ENCODE peak calls at places on chromosomes 1 and 21, in six cellular contexts. K is GM12892, M is HepG2, V is K562, Z is H1, W is GM12878. S is an unnamed sample.

GRCh38 chr1:162151900-162152829 is 82.7 kb downstream of the NOS1AP start:
- DNase-seq in K (no peak), M (peak), V (no peak), Z (no peak), W (no peak), S (no peak)

GRCh38 chr1:188022661-188023060 is 1193.9 kb downstream of the PLA2G4A start:
- DNase-seq in K (no peak), M (no peak), V (no peak), Z (no peak), W (no peak), S (no peak)

GRCh38 chr21:42085246-42086077 is 14.3 kb downstream of the UMODL1 start:
- DNase-seq in K (no peak), M (no peak), V (no peak), Z (no peak), W (no peak), S (no peak)

GRCh38 chr1:46039571-46040052 is 92.8 kb downstream of the PIK3R3 start:
- DNase-seq in K (no peak), M (no peak), V (peak), Z (no peak), W (no peak), S (no peak)

GRCh38 chr1:51819810-51820209 is 58.7 kb downstream of the NRDC start:
- DNase-seq in K (no peak), M (no peak), V (no peak), Z (no peak), W (no peak), S (no peak)

GRCh38 chr1:222369148-222369547 is 178.8 kb downstream of the HHIPL2 start:
- DNase-seq in K (no peak), M (no peak), V (no peak), Z (no peak), W (no peak), S (no peak)

GRCh38 chr1:98203461-98203860 is 282.6 kb upstream of the DPYD start:
- DNase-seq in K (no peak), M (no peak), V (no peak), Z (no peak), W (no peak), S (no peak)

GRCh38 chr1:231557898-231558710 is 29.6 kb downstream of the TSNAX start:
- DNase-seq in K (no peak), M (no peak), V (no peak), Z (no peak), W (no peak), S (no peak)

GRCh38 chr1:211698161-211699026 is 23.0 kb upstream of the NEK2 start:
- DNase-seq in K (peak), M (peak), V (peak), Z (peak), W (peak), S (peak)

GRCh38 chr21:34640858-34641257 is 25.9 kb upstream of the RCAN1 start:
- DNase-seq in K (no peak), M (no peak), V (peak), Z (peak), W (no peak), S (no peak)

GRCh38 chr1:197725044-197725443 is 50.2 kb downstream of the DENND1B start:
- DNase-seq in K (no peak), M (peak), V (peak), Z (no peak), W (no peak), S (no peak)

GRCh38 chr1:204442376-204443259 is 31.0 kb upstream of the PPP1R15B start:
- DNase-seq in K (no peak), M (no peak), V (no peak), Z (no peak), W (no peak), S (no peak)

GRCh38 chr1:156951371-156951770 is 30.9 kb downstream of the LRRC71 start:
- DNase-seq in K (no peak), M (no peak), V (no peak), Z (no peak), W (no peak), S (no peak)

GRCh38 chr1:44919387-44919786 is 67.0 kb downstream of the EIF2B3 start:
- DNase-seq in K (no peak), M (no peak), V (no peak), Z (no peak), W (no peak), S (no peak)

GRCh38 chr1:234649432-234650081 is 39.6 kb upstream of the IRF2BP2 start:
- DNase-seq in K (no peak), M (no peak), V (no peak), Z (no peak), W (no peak), S (no peak)

GRCh38 chr1:40064797-40065492 is 24.4 kb downstream of the CAP1 start:
- DNase-seq in K (no peak), M (no peak), V (no peak), Z (no peak), W (peak), S (peak)

DNA sequence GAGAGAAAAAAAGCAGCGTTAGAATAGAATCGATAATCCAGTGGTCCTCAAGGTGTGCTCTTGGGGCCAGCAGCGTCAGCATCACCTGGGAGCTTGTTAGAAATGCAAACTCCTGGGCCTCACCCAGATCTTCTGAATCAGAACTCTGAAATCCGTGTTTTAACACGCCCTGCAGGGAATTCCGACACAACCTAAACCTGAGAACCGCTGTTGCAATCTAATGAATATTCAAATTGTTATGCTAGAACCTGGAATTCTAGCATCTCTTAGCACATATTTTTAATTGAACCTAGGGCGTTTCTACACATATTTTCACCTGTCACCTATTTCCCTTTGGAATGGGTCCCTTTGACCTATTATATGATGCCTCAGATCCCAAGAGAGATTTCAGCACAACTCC is 175.7 kb downstream of the PSMG1 start:
- DNase-seq in K (no peak), M (no peak), V (no peak), Z (no peak), W (no peak), S (no peak)
- TF ChIP-seq POLR2A in K (no peak), M (no peak), V (no peak), Z (no peak), W (no peak), S (no peak)

GRCh38 chr1:93694833-93695232 is 13.2 kb upstream of the BCAR3 start:
- DNase-seq in K (no peak), M (no peak), V (no peak), Z (no peak), W (no peak), S (no peak)

GRCh38 chr1:93692001-93692400 is 10.4 kb upstream of the BCAR3 start:
- DNase-seq in K (no peak), M (no peak), V (no peak), Z (no peak), W (no peak), S (no peak)

GRCh38 chr1:93694039-93694438 is 12.4 kb upstream of the BCAR3 start:
- DNase-seq in K (no peak), M (no peak), V (no peak), Z (no peak), W (no peak), S (no peak)

GRCh38 chr1:93692451-93692861 is 10.8 kb upstream of the BCAR3 start:
- DNase-seq in K (no peak), M (no peak), V (no peak), Z (no peak), W (no peak), S (no peak)

DNA sequence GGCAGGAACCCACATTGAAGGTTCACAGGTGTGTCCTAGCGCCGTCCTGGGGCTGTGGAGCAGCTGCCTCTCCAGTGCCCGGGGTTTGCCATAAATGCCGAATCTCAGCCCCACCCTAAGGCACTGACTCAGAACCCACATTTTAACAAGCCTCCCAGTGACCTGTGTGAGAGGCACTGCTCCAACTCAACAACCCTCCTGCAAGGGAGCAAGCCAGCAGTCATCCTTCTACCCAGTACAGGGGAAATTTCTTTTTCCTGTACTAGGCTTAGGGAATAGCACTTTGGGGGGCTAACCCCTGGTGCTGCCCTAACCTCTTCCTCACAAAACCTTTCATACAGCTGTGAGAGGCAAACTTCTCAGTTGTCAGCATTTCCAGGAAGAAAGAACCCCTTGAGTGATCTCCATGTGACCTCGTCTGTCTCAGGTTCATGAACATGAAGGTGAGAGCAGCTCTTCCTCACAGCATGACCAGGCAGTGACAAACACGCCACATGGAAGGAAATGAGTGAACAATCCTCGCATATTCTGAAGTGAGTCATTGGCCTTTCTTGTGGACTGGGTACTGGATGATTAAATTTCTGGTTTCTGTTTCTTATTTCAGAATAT is 11.4 kb upstream of the BCAR3 start:
- DNase-seq in K (no peak), M (peak), V (no peak), Z (no peak), W (peak), S (peak)
- TF ChIP-seq TAF1 in K (no peak), M (no peak), V (no peak), Z (no peak), W (no peak), S (no peak)

DNA sequence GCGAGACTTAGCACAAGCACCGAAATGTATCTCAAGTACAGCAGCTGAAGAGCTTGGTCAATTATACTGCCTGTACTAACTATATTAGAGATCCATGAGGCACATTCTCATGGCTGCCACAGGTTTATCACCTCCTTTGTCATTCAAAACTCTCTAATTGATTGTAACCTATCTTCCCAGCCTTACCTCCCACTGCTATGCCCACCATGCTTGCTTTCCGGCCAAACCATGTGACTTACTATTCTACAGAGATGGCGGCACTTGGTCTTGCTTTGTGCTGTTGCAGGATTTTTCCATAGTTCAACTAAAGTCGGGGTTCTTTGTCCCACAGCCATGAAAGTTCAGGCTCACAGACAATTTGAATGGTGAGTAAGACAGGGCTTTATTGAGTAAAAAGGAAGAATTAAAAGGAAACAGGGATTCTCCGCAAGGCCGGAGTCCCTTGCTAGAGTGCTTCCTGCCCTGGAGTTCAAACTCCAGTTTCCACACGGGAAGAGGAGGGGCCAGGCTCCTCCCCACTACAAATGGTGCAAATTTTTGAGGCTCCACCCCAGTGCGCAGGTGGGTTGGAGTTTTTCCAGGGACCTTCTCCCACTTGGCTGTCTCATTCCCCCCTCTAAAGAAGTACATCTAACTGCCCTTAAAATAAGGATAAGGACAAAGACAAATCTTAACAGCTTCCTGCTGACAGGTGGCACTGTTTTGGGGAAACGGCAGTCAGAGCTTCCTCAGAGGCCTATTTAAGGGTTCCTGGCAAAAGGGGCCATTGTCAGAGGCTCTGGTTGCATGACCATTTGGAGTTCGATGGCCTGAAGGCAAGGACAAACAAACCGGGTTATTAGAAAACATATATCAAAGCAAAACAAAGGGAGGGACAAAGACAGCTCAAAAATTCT is 28.7 kb downstream of the FMO2 start:
- DNase-seq in K (no peak), M (no peak), V (no peak), Z (no peak), W (no peak), S (no peak)
- TF ChIP-seq POLR2A in K (no peak), M (no peak), V (no peak), Z (no peak), W (no peak), S (no peak)

DNA sequence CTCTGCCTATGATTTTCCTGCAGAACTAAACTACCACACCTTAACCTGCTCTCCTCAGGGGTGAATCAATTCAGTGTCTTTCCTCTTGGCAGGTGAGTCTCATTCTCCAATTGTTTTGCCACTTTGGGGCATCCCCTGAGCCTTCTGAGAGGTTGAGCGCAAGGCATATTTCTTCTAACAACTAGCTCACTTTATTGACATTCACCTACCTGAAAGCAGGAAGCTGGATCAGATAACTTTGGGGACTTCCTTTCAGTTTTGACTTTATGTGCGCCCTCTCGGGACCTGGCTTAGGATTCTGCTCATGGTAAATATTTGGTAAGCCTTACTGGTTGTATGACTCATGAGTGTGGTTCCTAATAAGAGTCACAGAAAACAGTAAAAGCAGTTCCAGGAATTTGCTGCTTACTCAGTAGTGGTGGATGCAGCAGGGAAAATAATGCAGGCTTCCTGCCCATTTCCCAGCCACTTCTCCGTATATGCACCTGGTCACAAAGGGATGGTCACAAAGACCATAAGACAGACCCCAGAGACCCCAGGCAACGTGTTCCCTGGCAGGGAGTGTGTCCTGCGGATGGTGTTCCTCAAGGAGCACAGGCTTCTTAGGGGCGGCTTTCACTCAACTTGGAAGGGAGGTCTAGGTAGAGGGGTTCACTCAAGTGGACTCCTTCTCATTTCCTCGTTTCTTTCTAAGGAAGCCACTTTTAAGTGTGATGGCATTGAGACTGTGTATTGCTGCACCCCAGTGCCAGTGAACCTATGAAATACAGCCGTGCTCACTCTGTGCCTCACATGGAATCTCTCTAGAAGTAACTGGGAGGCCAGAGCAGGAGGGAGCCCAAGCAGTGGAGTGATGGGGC is 22.0 kb upstream of the BATF3 start:
- DNase-seq in K (no peak), M (peak), V (peak), Z (no peak), W (no peak), S (no peak)
- TF ChIP-seq TAF1 in K (no peak), M (no peak), V (no peak), Z (no peak), W (no peak), S (no peak)

GRCh38 chr1:30461640-30462039 is 261.7 kb downstream of the MATN1 start:
- DNase-seq in K (no peak), M (no peak), V (no peak), Z (no peak), W (no peak), S (no peak)
- TF ChIP-seq POLR2A in K (no peak), M (no peak), V (no peak), Z (no peak), W (no peak), S (no peak)

GRCh38 chr1:26468911-26469310 is 3.3 kb upstream of the HMGN2 start:
- DNase-seq in K (no peak), M (no peak), V (no peak), Z (no peak), W (no peak), S (no peak)
- TF ChIP-seq TAF1 in K (no peak), M (no peak), V (no peak), Z (no peak), W (no peak), S (no peak)

GRCh38 chr1:201470581-201470980 is 1.6 kb upstream of the PHLDA3 start:
- DNase-seq in K (no peak), M (no peak), V (no peak), Z (no peak), W (no peak), S (no peak)

GRCh38 chr1:201468501-201468843 is 516 bp downstream of the PHLDA3 start:
- DNase-seq in K (peak), M (no peak), V (no peak), Z (no peak), W (no peak), S (peak)

GRCh38 chr1:201469645-201470074 is 672 bp upstream of the PHLDA3 start:
- DNase-seq in K (no peak), M (no peak), V (no peak), Z (no peak), W (no peak), S (no peak)

GRCh38 chr1:201466492-201466891 is 2.5 kb downstream of the PHLDA3 start:
- DNase-seq in K (no peak), M (no peak), V (no peak), Z (no peak), W (no peak), S (no peak)

DNA sequence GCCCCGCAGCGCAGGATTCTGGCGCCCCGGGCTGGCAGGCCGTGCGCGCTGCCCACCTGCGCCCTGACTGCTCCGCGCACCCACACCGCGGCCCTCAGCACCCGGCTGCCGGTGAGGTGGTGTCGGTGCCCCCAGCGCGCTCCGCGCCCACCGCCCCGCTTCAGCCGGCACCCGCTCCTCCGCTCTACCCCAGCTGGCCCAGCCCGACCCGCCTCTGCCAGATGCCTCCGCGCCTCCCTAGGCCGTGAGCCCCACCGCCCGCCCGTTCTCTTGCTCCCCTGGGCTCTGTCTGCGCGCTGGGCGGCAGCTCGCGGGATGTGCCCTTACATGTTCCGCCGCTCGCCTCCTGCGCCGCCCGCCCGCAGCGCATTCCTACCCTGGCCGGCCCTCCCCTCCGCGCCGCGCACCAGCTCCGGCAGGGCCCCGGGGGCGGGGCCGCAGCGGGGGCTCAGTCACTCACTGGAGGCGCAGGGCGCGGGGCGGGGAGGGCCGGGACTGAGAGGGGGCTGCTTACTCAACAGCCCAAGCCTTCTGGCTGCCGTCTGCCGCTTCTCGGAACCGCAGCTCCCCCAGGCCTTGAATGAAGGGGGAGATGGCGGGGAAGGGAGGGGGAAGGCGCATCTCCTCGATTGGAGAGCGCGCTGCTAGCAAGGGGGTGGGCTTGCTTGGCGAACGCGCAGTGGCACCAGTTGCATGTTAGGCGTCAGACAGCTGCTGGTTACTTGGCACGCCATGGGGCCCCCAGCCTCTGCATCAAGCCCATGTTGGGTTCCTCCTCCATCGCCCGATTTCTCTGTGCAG is at the start of gene PHLDA3:
- DNase-seq in K (peak), M (peak), V (peak), Z (peak), W (no peak), S (peak)
- TF ChIP-seq POLR2A in K (peak), M (peak), V (no peak), Z (no peak), W (peak), S (no peak)

GRCh38 chr1:65165269-65166002 is 17.4 kb downstream of the AK4 start:
- DNase-seq in K (no peak), M (no peak), V (peak), Z (no peak), W (peak), S (no peak)
- TF ChIP-seq TAF1 in K (no peak), M (no peak), V (no peak), Z (no peak), W (no peak), S (no peak)

GRCh38 chr1:32240140-32240951 is 6.7 kb upstream of the FAM167B start:
- DNase-seq in K (no peak), M (no peak), V (no peak), Z (peak), W (no peak), S (no peak)
- TF ChIP-seq POLR2A in K (no peak), M (no peak), V (no peak), Z (no peak), W (no peak), S (no peak)

S was measured in GM12891.